ENCODE peak calls at places on chromosomes 2 and 18, in six cellular contexts. C is ecto neural progenitor cell; B is Right ventricle myocardium inferior; P is sciatic nerve; R is stimulated activated CD4-positive, alpha-beta T cell treated with anti-CD3 and anti-CD28 coated beads, TNF-alpha, amount 100 ng/mL, for 1 hour; X is upper lobe of right lung. Y is an unnamed sample.

GRCh38 chr2:238106698-238107524 is 6.8 kb downstream of the ESPNL start:
- DNase-seq in B (peak; percentile 52), C (peak; percentile 68), P (peak; percentile 53), X (peak; percentile 61), R (no peak), Y (no peak)

GRCh38 chr2:16139663-16140610 is 199.6 kb downstream of the MYCN start:
- DNase-seq in C (peak; percentile 17), R (no peak), X (no peak), B (no peak), P (no peak), Y (no peak)

GRCh38 chr18:21831413-21831831 is 90.8 kb downstream of the MIB1 start:
- DNase-seq in X (no peak), P (no peak), B (no peak), R (no peak), C (no peak), Y (no peak)

GRCh38 chr2:58649746-58650145 is 408.6 kb upstream of the FANCL start:
- DNase-seq in R (no peak), C (no peak), X (no peak), P (no peak), B (no peak), Y (no peak)

GRCh38 chr2:177024760-177025159 is 187.8 kb upstream of the HNRNPA3 start:
- DNase-seq in X (no peak), P (no peak), B (no peak), R (no peak), C (no peak), Y (no peak)

GRCh38 chr2:85807756-85808155 is 54.0 kb downstream of the ATOH8 start:
- DNase-seq in X (no peak), C (no peak), P (no peak), B (no peak), R (no peak), Y (no peak)

GRCh38 chr2:231687961-231688360 is 20.4 kb upstream of the PTMA start:
- DNase-seq in R (no peak), P (no peak), C (no peak), B (no peak), X (no peak), Y (no peak)

GRCh38 chr2:88091943-88092342 is 24.3 kb downstream of the SMYD1 start:
- DNase-seq in C (no peak), X (no peak), R (no peak), P (no peak), B (no peak), Y (no peak)

GRCh38 chr2:126571403-126571802 is 84.6 kb upstream of the GYPC start:
- DNase-seq in C (no peak), B (no peak), P (no peak), X (no peak), R (no peak), Y (peak; percentile 0)

GRCh38 chr2:176187306-176188217 is 906 bp upstream of the HOXD1 start:
- DNase-seq in C (no peak), R (no peak), B (no peak), X (no peak), P (no peak), Y (no peak)

GRCh38 chr18:39039828-39040227 is 1474.2 kb upstream of the CELF4 start:
- DNase-seq in X (no peak), C (no peak), P (no peak), B (no peak), R (no peak), Y (no peak)

GRCh38 chr2:64115808-64116598 is 28.2 kb downstream of the PELI1 start:
- DNase-seq in X (no peak), P (no peak), B (no peak), R (no peak), C (no peak), Y (no peak)

GRCh38 chr2:191451116-191451515 is 205.9 kb downstream of the MYO1B start:
- DNase-seq in X (no peak), C (no peak), B (no peak), R (no peak), P (no peak), Y (no peak)

GRCh38 chr2:236354973-236355595 is 90.9 kb upstream of the ASB18 start:
- DNase-seq in B (no peak), R (no peak), P (no peak), X (no peak), C (peak; percentile 39), Y (no peak)

GRCh38 chr2:10517351-10518043 is 69.4 kb upstream of the ODC1 start:
- DNase-seq in B (no peak), X (peak; percentile 42), C (no peak), P (peak; percentile 31), R (no peak), Y (no peak)

GRCh38 chr2:226477221-226478120 is 322.1 kb downstream of the IRS1 start:
- DNase-seq in P (no peak), C (no peak), B (no peak), X (no peak), R (no peak), Y (no peak)

GRCh38 chr18:46555724-46556123 is 101.3 kb downstream of the LOXHD1 start:
- DNase-seq in P (no peak), B (no peak), R (no peak), C (peak; percentile 57), X (no peak), Y (no peak)

GRCh38 chr18:26655010-26655613 is 106.8 kb upstream of the KCTD1 start:
- DNase-seq in X (no peak), R (no peak), P (no peak), C (no peak), B (no peak), Y (no peak)

GRCh38 chr2:127096718-127097470 is 10.1 kb downstream of the BIN1 start:
- DNase-seq in R (no peak), P (peak; percentile 55), B (peak; percentile 59), X (peak; percentile 52), C (no peak), Y (no peak)

GRCh38 chr2:182593394-182593707 is 122.7 kb upstream of the DNAJC10 start:
- DNase-seq in P (no peak), X (no peak), C (no peak), R (no peak), B (no peak), Y (no peak)

GRCh38 chr2:157173740-157174184 is 83.7 kb upstream of the GALNT5 start:
- DNase-seq in B (no peak), X (no peak), R (no peak), P (no peak), C (no peak), Y (no peak)

GRCh38 chr2:225310745-225311144 is 88.8 kb upstream of the NYAP2 start:
- DNase-seq in C (no peak), B (no peak), R (no peak), X (no peak), P (no peak), Y (no peak)

GRCh38 chr18:39702888-39703287 is 2137.3 kb upstream of the CELF4 start:
- DNase-seq in X (no peak), R (no peak), P (no peak), C (no peak), B (no peak), Y (no peak)

GRCh38 chr2:158724803-158725271 is 70.3 kb upstream of the DAPL1 start:
- DNase-seq in R (no peak), C (peak; percentile 39), P (no peak), B (no peak), X (no peak), Y (no peak)

GRCh38 chr2:26768759-26769500 is 4.8 kb downstream of the SLC35F6 start:
- DNase-seq in R (no peak), B (peak; percentile 84), X (peak; percentile 86), P (peak; percentile 89), C (no peak), Y (no peak)

GRCh38 chr2:240507778-240508251 is 50.0 kb downstream of the ANKMY1 start:
- DNase-seq in P (no peak), B (no peak), X (peak; percentile 62), C (peak; percentile 40), R (no peak), Y (no peak)

GRCh38 chr2:238761802-238762373 is 86.0 kb upstream of the TWIST2 start:
- DNase-seq in X (no peak), C (peak; percentile 70), B (no peak), P (no peak), R (no peak), Y (no peak)

Y was measured in NT2/D1.